ENCODE peak calls at places on chromosome 13, in ten cellular contexts. G is ovary, V is stomach, Z is AG09309, A is BJ, B is glutamatergic neuron, W is lower lobe of right lung, F is cardiac fibroblast, M is choroid plexus epithelial cell, R is Calu3. K is an unnamed sample.

GRCh38 chr13:48231080-48231479 is 1.9 kb upstream of the ITM2B start:
- DNase-seq in G (peak), V (no peak), Z (no peak), A (no peak), B (no peak), W (no peak), F (peak), M (peak), R (no peak), K (no peak)

GRCh38 chr13:33224191-33224590 is 61.4 kb downstream of the STARD13 start:
- DNase-seq in G (no peak), V (no peak), Z (no peak), A (no peak), B (no peak), W (no peak), F (no peak), M (no peak), R (no peak), K (no peak)

GRCh38 chr13:112582305-112582704 is 5.6 kb downstream of the TUBGCP3 start:
- DNase-seq in G (no peak), V (no peak), Z (no peak), A (no peak), B (no peak), W (no peak), F (no peak), M (no peak), R (no peak), K (no peak)

GRCh38 chr13:91722267-91722884 is 324.0 kb downstream of the GPC5 start:
- DNase-seq in G (no peak), V (no peak), Z (no peak), A (no peak), B (no peak), W (no peak), F (peak), M (peak), R (no peak), K (no peak)

GRCh38 chr13:105343134-105343806 is 1192.2 kb downstream of the EFNB2 start:
- DNase-seq in G (no peak), V (no peak), Z (no peak), A (no peak), B (no peak), W (no peak), F (peak), M (peak), R (no peak), K (no peak)

GRCh38 chr13:82800391-82800790 is 1081.9 kb downstream of the SLITRK1 start:
- DNase-seq in G (no peak), V (no peak), Z (peak), A (peak), B (no peak), W (no peak), F (no peak), M (peak), R (no peak), K (no peak)

GRCh38 chr13:36515466-36515865 is 83.2 kb downstream of the CCNA1 start:
- DNase-seq in G (no peak), V (no peak), Z (no peak), A (no peak), B (no peak), W (no peak), F (no peak), M (no peak), R (no peak), K (no peak)

GRCh38 chr13:114203536-114203935 is 24.5 kb downstream of the CFAP97D2 start:
- DNase-seq in G (no peak), V (no peak), Z (no peak), A (no peak), B (no peak), W (no peak), F (no peak), M (no peak), R (no peak), K (no peak)

GRCh38 chr13:81025091-81025490 is 684.2 kb upstream of the SPRY2 start:
- DNase-seq in G (no peak), V (no peak), Z (no peak), A (no peak), B (no peak), W (no peak), F (no peak), M (no peak), R (no peak), K (no peak)

GRCh38 chr13:77022341-77022740 is 4.6 kb downstream of the FBXL3 start:
- DNase-seq in G (no peak), V (no peak), Z (no peak), A (no peak), B (no peak), W (no peak), F (peak), M (peak), R (no peak), K (no peak)

GRCh38 chr13:38417727-38418126 is 68.1 kb downstream of the UFM1 start:
- DNase-seq in G (no peak), V (no peak), Z (no peak), A (no peak), B (no peak), W (no peak), F (no peak), M (peak), R (peak), K (no peak)

GRCh38 chr13:79681069-79681468 is 200.1 kb downstream of the NDFIP2 start:
- DNase-seq in G (no peak), V (no peak), Z (no peak), A (no peak), B (no peak), W (no peak), F (no peak), M (no peak), R (no peak), K (no peak)

GRCh38 chr13:49635599-49636433 is 7.5 kb downstream of the ARL11 start:
- DNase-seq in G (peak), V (peak), Z (no peak), A (no peak), B (no peak), W (no peak), F (peak), M (peak), R (no peak), K (no peak)

GRCh38 chr13:37208052-37208451 is 102.6 kb upstream of the CSNK1A1L start:
- DNase-seq in G (no peak), V (no peak), Z (no peak), A (no peak), B (no peak), W (no peak), F (no peak), M (peak), R (no peak), K (no peak)

GRCh38 chr13:108156749-108157148 is 58.6 kb downstream of the LIG4 start:
- DNase-seq in G (no peak), V (no peak), Z (no peak), A (no peak), B (no peak), W (no peak), F (no peak), M (no peak), R (no peak), K (no peak)

GRCh38 chr13:76917096-76917495 is 30.9 kb upstream of the KCTD12 start:
- DNase-seq in G (no peak), V (no peak), Z (no peak), A (no peak), B (no peak), W (no peak), F (peak), M (peak), R (no peak), K (no peak)

GRCh38 chr13:66994498-66995365 is 235.4 kb downstream of the PCDH9 start:
- DNase-seq in G (no peak), V (no peak), Z (no peak), A (no peak), B (no peak), W (no peak), F (no peak), M (no peak), R (no peak), K (no peak)

GRCh38 chr13:36258831-36259230 is 38.8 kb downstream of the CCDC169 start:
- DNase-seq in G (no peak), V (no peak), Z (no peak), A (no peak), B (no peak), W (no peak), F (no peak), M (no peak), R (no peak), K (no peak)

GRCh38 chr13:50989476-50989875 is 79.9 kb downstream of the RNASEH2B start:
- DNase-seq in G (no peak), V (no peak), Z (no peak), A (no peak), B (no peak), W (no peak), F (peak), M (peak), R (no peak), K (no peak)
- TF ChIP-seq CTCF in G (no peak), V (no peak), Z (no peak), A (no peak), B (no peak), W (peak), F (no peak), M (peak), R (no peak), K (peak)

GRCh38 chr13:99414048-99414995 is 87.0 kb upstream of the TM9SF2 start:
- DNase-seq in G (no peak), V (no peak), Z (no peak), A (no peak), B (no peak), W (no peak), F (no peak), M (no peak), R (no peak), K (no peak)
- TF ChIP-seq CTCF in G (no peak), V (no peak), Z (no peak), A (no peak), B (no peak), W (no peak), F (no peak), M (no peak), R (no peak), K (no peak)

GRCh38 chr13:90447735-90448103 is 899.8 kb upstream of the MIR17HG start:
- DNase-seq in G (no peak), V (no peak), Z (peak), A (peak), B (no peak), W (no peak), F (peak), M (peak), R (no peak), K (no peak)
- TF ChIP-seq CTCF in G (no peak), V (no peak), Z (no peak), A (no peak), B (no peak), W (no peak), F (no peak), M (no peak), R (no peak), K (no peak)

DNA sequence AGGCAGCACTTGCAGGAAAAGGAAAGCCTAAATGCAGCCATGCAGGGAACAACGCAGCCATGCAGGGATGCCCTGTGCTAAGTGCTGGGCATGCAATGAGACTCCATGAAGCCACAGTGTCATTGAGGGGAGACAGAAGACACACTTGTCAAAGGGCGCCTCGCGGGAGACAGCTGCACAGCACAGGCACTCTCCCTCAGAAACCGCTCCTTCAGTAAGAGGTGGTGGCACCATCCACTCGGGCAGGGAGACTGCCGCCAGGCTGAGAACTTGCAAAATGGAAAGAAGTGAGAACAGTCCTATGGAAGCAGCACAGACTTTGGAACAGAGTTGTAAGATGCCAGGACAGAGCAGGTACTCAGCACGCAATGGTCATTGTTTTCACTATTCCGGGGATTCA is 51.1 kb downstream of the GGACT start:
- DNase-seq in G (no peak), V (no peak), Z (no peak), A (no peak), B (no peak), W (no peak), F (no peak), M (no peak), R (no peak), K (no peak)
- TF ChIP-seq CTCF in G (no peak), V (no peak), Z (no peak), A (no peak), B (no peak), W (no peak), F (no peak), M (no peak), R (no peak), K (no peak)

GRCh38 chr13:62544928-62545327 is 1129.3 kb upstream of the PCDH20 start:
- DNase-seq in G (no peak), V (no peak), Z (no peak), A (no peak), B (no peak), W (no peak), F (no peak), M (peak), R (no peak), K (no peak)
- TF ChIP-seq CTCF in G (no peak), V (no peak), Z (no peak), A (no peak), B (peak), W (no peak), F (no peak), M (no peak), R (no peak), K (peak)